ENCODE peak calls at places on chromosomes 3 and 15, in four cellular contexts. S is GM23248, A is osteoblast, D is NB4. Z is an unnamed sample.

GRCh38 chr15:28960979-28961378 is 75.2 kb downstream of the APBA2 start:
- DNase-seq in S (peak), A (peak), D (no peak), Z (peak)

GRCh38 chr3:99023590-99024192 is 122.2 kb upstream of the DCBLD2 start:
- DNase-seq in S (peak), A (peak), D (peak), Z (no peak)

GRCh38 chr15:83471307-83471866 is 24.2 kb downstream of the SH3GL3 start:
- DNase-seq in S (no peak), A (no peak), D (no peak), Z (no peak)

GRCh38 chr3:129690406-129690805 is 83.9 kb upstream of the PLXND1 start:
- DNase-seq in S (peak), A (no peak), D (peak), Z (peak)

GRCh38 chr3:64223809-64224570 is 1.3 kb downstream of the PRICKLE2 start:
- DNase-seq in S (peak), A (peak), D (no peak), Z (no peak)

GRCh38 chr3:150055332-150055731 is 84.6 kb upstream of the PFN2 start:
- DNase-seq in S (no peak), A (no peak), D (no peak), Z (no peak)

GRCh38 chr3:84724877-84725276 is 233.9 kb upstream of the CADM2 start:
- DNase-seq in S (peak), A (peak), D (peak), Z (peak)

GRCh38 chr15:73866481-73866880 is 6.9 kb upstream of the TBC1D21 start:
- DNase-seq in S (no peak), A (no peak), D (no peak), Z (no peak)

GRCh38 chr15:55289011-55289572 is 521 bp downstream of the RAB27A start:
- DNase-seq in S (peak), A (peak), D (peak), Z (peak)

GRCh38 chr15:68550498-68551295 is 28.1 kb upstream of the CORO2B start:
- DNase-seq in S (peak), A (no peak), D (peak), Z (peak)

GRCh38 chr3:168249539-168250414 is 154.1 kb upstream of the GOLIM4 start:
- DNase-seq in S (peak), A (peak), D (peak), Z (peak)

GRCh38 chr15:80240261-80240660 is 11.8 kb downstream of the CTXND1 start:
- DNase-seq in S (no peak), A (no peak), D (no peak), Z (no peak)

GRCh38 chr3:134426660-134427181 is 52.5 kb upstream of the AMOTL2 start:
- DNase-seq in S (peak), A (peak), D (no peak), Z (peak)

GRCh38 chr15:71261934-71262333 is 146.7 kb downstream of the THSD4 start:
- DNase-seq in S (no peak), A (no peak), D (no peak), Z (no peak)

GRCh38 chr3:105108823-105109222 is 257.9 kb upstream of the ALCAM start:
- DNase-seq in S (no peak), A (no peak), D (no peak), Z (no peak)

GRCh38 chr3:53753518-53754183 is 92.6 kb downstream of the CHDH start:
- DNase-seq in S (no peak), A (no peak), D (no peak), Z (no peak)

GRCh38 chr3:28850186-28850585 is 430.7 kb upstream of the RBMS3 start:
- DNase-seq in S (peak), A (no peak), D (no peak), Z (no peak)

GRCh38 chr15:98085003-98085639 is 124.6 kb downstream of the ARRDC4 start:
- DNase-seq in S (peak), A (no peak), D (peak), Z (no peak)

GRCh38 chr3:161500057-161500836 is 3.6 kb downstream of the OTOL1 start:
- DNase-seq in S (peak), A (no peak), D (no peak), Z (no peak)

GRCh38 chr3:72722930-72723726 is 125.1 kb downstream of the SHQ1 start:
- DNase-seq in S (peak), A (peak), D (no peak), Z (peak)

GRCh38 chr3:187368251-187368733 is at the start of gene RTP4:
- DNase-seq in S (peak), A (peak), D (peak), Z (no peak)

GRCh38 chr3:156749244-156749643 is 74.9 kb downstream of the TIPARP start:
- DNase-seq in S (peak), A (peak), D (no peak), Z (no peak)

GRCh38 chr15:32659340-32659831 is 17.9 kb downstream of the SCG5 start:
- DNase-seq in S (peak), A (peak), D (no peak), Z (peak)

DNA sequence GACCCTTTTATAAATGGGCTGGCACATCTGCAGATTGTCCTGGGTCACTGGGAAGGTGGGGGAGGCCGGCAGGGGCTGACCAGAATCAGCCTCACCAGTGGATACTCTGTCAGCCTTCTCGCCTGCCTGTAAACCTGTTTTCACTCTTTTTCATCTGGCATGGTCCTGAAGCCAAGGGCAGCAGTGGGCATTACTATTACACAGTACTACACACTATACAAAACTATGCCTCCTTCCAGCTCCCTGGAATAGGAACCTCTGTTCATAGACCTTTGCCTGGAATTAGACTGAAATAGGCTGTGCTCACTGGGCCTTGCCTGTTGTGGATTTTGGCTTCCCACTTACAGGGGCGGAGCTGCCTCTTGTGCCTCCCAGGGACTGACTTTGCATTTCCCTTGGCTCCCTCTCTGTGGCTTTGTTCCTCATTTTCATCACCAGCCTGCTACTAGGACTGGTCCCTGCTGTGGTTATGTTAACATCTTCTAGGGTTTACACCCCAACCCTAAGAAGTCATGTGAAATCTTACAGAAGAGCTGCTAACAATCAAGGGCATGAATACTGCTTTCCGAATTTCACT is 120.7 kb downstream of the FNDC3B start:
- DNase-seq in S (peak), A (no peak), D (peak), Z (peak)
- H3K4me3 ChIP-seq in S (no peak), A (no peak), D (no peak), Z (no peak)

GRCh38 chr15:63502137-63502801 is 2.1 kb upstream of the USP3 start:
- DNase-seq in S (peak), A (no peak), D (no peak), Z (peak)
- H3K4me3 ChIP-seq in S (no peak), A (peak), D (no peak), Z (no peak)

DNA sequence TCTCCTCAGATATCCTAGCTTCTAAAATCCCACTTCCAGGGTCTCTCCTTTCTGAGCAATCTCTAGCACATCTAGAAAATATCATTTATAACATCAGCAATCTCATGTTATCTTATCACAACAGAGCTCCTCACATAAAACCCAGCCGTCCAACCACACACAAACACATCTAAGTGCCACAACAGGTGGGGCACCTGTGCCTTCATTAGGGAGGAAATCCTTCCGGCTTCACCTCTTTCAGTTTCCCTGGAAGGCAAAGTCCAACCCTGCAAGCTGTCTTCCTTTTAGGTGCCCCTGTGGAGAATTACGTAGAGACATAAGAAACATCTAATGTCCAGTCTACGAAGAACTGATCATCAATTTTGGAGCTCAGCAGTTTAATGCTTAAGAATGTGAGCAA is 1.6 kb downstream of the ZDHHC3 start:
- DNase-seq in S (no peak), A (no peak), D (no peak), Z (no peak)
- H3K4me3 ChIP-seq in S (peak), A (peak), D (peak), Z (no peak)

GRCh38 chr3:125606291-125606690 is 11.0 kb upstream of the OSBPL11 start:
- DNase-seq in S (no peak), A (no peak), D (no peak), Z (no peak)

GRCh38 chr3:125608419-125608818 is 13.1 kb upstream of the OSBPL11 start:
- DNase-seq in S (no peak), A (no peak), D (no peak), Z (no peak)

GRCh38 chr3:125605771-125606170 is 10.5 kb upstream of the OSBPL11 start:
- DNase-seq in S (no peak), A (no peak), D (no peak), Z (no peak)

GRCh38 chr3:125602752-125603649 is 7.7 kb upstream of the OSBPL11 start:
- DNase-seq in S (peak), A (peak), D (no peak), Z (peak)
- H3K4me3 ChIP-seq in S (peak), A (peak), D (no peak), Z (peak)

DNA sequence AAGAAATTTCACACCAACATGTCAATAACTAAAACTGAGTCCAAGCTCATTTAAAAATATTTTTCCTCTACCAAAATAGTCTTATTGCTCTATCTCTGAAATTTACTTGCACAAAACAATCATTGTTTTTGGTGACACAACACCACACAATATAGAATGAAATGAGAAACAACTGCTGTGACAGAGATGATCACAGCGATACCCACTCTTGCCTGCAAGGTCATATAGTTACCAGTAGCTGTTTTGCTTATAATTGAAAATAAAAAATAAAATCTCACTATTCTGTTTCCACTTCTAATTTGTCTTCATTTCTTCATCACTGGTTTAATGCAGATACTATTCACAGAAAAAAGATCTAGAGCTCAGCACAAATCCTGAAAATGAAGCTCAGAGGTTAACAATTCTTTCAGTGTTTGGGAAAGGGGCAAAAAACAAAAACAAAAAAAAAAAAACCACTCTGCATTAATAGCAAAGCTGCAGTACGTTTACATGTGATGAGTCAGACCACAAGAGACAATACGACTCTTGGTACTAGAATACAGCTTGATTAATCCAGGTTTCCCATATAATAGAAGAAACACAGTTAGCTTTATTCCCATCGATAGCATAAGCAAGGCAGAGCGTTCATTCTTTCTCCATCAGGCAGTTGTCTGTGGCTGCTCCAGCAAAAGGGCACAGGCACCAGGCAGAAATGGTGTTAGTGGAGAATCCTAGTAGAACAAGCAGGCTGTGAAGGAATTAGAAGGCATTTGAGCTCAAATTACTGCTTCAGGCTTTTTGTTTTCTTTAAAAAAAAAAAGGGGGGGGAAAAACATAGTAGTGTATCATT is 794 bp downstream of the ANKRD28 start:
- DNase-seq in S (peak), A (no peak), D (peak), Z (peak)
- H3K4me3 ChIP-seq in S (peak), A (peak), D (peak), Z (peak)

DNA sequence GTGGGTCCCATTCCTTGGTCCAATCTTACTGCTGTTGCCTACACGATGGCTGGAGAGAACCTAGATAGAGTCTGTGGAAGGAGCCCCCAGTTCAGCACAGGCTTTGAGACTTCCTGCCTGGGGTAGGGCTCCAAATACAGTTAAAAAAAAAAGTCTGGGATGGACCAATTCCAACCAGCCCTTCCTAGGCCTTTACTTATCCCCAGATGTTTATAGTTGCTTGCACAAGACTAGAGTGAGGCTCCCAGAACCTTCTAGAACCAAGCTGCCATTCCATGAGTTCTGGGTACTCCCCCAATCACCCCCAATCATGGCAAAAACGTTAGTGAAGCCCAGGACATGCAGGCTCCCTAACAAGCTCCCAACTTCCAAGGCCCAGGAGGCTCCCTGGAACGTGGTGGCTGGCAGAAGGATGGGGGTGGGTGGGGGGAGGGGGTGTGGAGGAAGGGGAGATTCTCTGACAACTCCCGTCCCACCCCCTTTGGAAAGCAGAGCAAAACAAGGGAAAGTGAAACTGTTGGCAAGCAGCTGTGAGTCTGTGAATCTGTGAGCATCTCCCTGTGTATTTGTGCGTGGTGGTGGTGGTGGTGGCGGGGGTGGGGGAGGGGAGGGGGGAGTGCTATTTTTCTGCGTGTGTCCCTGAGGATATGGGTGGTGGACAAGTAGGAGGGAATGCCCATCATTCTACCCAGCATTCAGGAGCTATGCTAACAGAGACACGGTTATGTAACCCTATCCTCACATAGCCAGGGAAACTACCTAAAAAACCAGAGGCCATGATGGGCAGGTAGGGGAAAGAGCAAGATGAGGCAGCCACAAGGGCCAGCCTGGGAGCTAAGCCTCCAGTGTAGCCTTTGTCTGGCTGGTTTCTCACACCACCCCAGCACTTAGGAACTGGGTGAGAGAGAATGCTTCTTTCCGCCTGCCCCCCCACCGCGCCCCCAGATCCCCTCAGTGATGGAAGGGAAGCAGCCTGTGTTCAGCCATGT is 2.0 kb downstream of the MST1R start:
- DNase-seq in S (peak), A (peak), D (no peak), Z (peak)
- H3K4me3 ChIP-seq in S (no peak), A (no peak), D (no peak), Z (no peak)